ENCODE peak calls at places on chromosome 10, in eight cellular contexts. R, Y, Q, E, S, B, Z and N are unnamed samples.

GRCh38 chr10:109866995-109867635 is 56.2 kb downstream of the XPNPEP1 start:
- DNase-seq in R (no peak), Y (no peak), Q (no peak), E (no peak), S (no peak), B (no peak), Z (no peak), N (no peak)

GRCh38 chr10:129057856-129058663 is 409.0 kb upstream of the MGMT start:
- DNase-seq in R (no peak), Y (no peak), Q (no peak), E (peak; percentile 27), S (no peak), B (no peak), Z (no peak), N (no peak)

GRCh38 chr10:25176421-25176968 is 1.7 kb downstream of the GPR158 start:
- DNase-seq in R (no peak), Y (no peak), Q (no peak), E (no peak), S (no peak), B (no peak), Z (no peak), N (no peak)

GRCh38 chr10:97427571-97428179 is 1.7 kb downstream of the PGAM1 start:
- DNase-seq in R (no peak), Y (no peak), Q (no peak), E (no peak), S (no peak), B (peak; percentile 55), Z (no peak), N (peak; percentile 67)

GRCh38 chr10:112280205-112280921 is 2.8 kb upstream of the TECTB start:
- DNase-seq in R (no peak), Y (no peak), Q (no peak), E (no peak), S (no peak), B (no peak), Z (no peak), N (no peak)

GRCh38 chr10:100333821-100334469 is 3.9 kb upstream of the PKD2L1 start:
- DNase-seq in R (no peak), Y (no peak), Q (no peak), E (no peak), S (no peak), B (no peak), Z (no peak), N (no peak)

GRCh38 chr10:5479481-5480161 is 19.7 kb downstream of the CALML5 start:
- DNase-seq in R (no peak), Y (no peak), Q (no peak), E (no peak), S (no peak), B (no peak), Z (no peak), N (no peak)

GRCh38 chr10:103451091-103451801 is 924 bp downstream of the CALHM2 start:
- DNase-seq in R (peak; percentile 57), Y (peak; percentile 69), Q (peak; percentile 89), E (peak; percentile 77), S (peak; percentile 21), B (peak; percentile 73), Z (peak; percentile 40), N (peak; percentile 35)

GRCh38 chr10:35576730-35577129 is 28.4 kb upstream of the GJD4 start:
- DNase-seq in R (no peak), Y (no peak), Q (no peak), E (no peak), S (no peak), B (no peak), Z (no peak), N (no peak)

GRCh38 chr10:77049146-77049545 is 588.5 kb downstream of the KCNMA1 start:
- DNase-seq in R (no peak), Y (no peak), Q (no peak), E (no peak), S (no peak), B (no peak), Z (no peak), N (no peak)

GRCh38 chr10:74500806-74501205 is 325.6 kb upstream of the KAT6B start:
- DNase-seq in R (no peak), Y (no peak), Q (no peak), E (no peak), S (no peak), B (no peak), Z (no peak), N (no peak)

GRCh38 chr10:93245772-93246171 is 172.1 kb downstream of the CYP26A1 start:
- DNase-seq in R (no peak), Y (no peak), Q (no peak), E (no peak), S (no peak), B (no peak), Z (no peak), N (no peak)

GRCh38 chr10:72310241-72310633 is 36.5 kb downstream of the DDIT4 start:
- DNase-seq in R (no peak), Y (no peak), Q (no peak), E (no peak), S (no peak), B (peak; percentile 87), Z (no peak), N (no peak)

GRCh38 chr10:72309290-72310240 is 35.8 kb downstream of the DDIT4 start:
- DNase-seq in R (no peak), Y (no peak), Q (no peak), E (peak; percentile 70), S (no peak), B (no peak), Z (no peak), N (peak; percentile 51)

GRCh38 chr10:72312865-72313391 is 39.2 kb downstream of the DDIT4 start:
- DNase-seq in R (no peak), Y (no peak), Q (no peak), E (no peak), S (no peak), B (no peak), Z (no peak), N (no peak)

GRCh38 chr10:72310636-72311035 is 36.9 kb downstream of the DDIT4 start:
- DNase-seq in R (no peak), Y (no peak), Q (no peak), E (no peak), S (no peak), B (peak; percentile 79), Z (no peak), N (no peak)

DNA sequence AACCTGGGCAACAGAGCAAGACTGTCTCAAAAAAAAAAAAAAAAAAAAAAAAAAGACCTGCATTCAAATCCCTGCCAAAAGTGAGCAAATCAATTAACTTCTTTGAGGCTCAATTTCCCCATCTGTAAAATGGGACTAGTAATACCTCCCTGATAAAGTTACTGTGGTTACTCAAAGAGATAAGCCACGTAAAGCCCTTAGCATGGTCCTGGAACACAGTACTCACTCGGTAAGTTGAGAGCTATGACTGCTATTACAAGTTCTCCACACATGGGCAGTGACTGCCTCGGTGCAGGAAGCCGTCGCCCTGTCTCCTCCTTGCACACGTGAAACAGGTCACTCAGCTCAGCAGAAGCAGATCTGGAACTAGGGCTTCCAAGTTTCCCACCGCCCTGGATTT is 37.9 kb downstream of the DDIT4 start:
- DNase-seq in R (no peak), Y (no peak), Q (no peak), E (no peak), S (no peak), B (no peak), Z (no peak), N (no peak)
- H3K4me1 ChIP-seq in R (peaks cover 59% of the 10 kb centered on the region), Y (peaks cover 53% of the 10 kb centered on the region), Q (no peaks in the 10 kb centered on the region), E (peaks cover 65% of the 10 kb centered on the region), S (peaks cover 61% of the 10 kb centered on the region), B (peaks cover 88% of the 10 kb centered on the region), Z (peaks cover 24% of the 10 kb centered on the region), N (peaks cover 48% of the 10 kb centered on the region)

DNA sequence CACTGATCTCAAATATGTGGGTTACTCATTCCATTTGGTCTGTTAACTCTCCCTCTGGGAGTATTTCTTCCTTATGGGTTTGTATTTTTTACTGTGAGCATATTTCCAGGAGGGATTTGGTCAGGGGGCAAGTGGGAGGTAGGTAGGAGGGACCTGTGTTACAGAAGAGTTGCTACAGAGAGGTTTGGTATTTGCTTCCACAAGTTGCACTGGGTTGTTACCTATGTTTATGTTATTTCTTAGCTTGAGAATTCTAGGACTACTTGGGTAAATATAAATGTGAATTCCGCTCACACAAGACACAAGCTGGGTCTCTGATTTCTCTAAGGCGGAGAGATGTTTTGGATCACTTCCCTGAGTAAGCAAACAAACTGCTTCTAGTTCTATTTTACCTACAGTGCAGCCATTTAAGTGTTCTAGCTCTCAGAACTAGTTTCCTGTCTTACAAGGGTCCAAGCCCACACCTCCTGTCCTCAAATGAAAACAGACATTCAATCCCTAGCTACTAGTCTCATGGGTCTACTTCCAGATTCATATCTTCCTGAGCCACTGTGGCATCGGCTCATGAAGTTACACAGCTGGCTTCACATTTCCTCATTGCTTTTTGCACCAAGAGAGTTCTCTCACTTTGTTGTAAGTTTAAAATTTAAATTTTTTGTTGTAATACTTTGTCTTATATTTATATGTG is 75.4 kb upstream of the PPP1R3C start:
- DNase-seq in R (no peak), Y (no peak), Q (no peak), E (no peak), S (no peak), B (no peak), Z (no peak), N (no peak)
- H3K4me1 ChIP-seq in R (peaks cover 18% of the 10 kb centered on the region), Y (no peaks in the 10 kb centered on the region), Q (no peaks in the 10 kb centered on the region), E (no peaks in the 10 kb centered on the region), S (no peaks in the 10 kb centered on the region), B (no peaks in the 10 kb centered on the region), Z (peaks cover 5% of the 10 kb centered on the region), N (peaks cover 5% of the 10 kb centered on the region)

GRCh38 chr10:60917331-60918280 is 26.4 kb downstream of the RHOBTB1 start:
- DNase-seq in R (no peak), Y (no peak), Q (no peak), E (no peak), S (no peak), B (no peak), Z (no peak), N (no peak)

GRCh38 chr10:60916025-60916424 is 28.0 kb downstream of the RHOBTB1 start:
- DNase-seq in R (no peak), Y (no peak), Q (no peak), E (no peak), S (no peak), B (no peak), Z (no peak), N (no peak)

GRCh38 chr10:60913091-60913490 is 30.9 kb downstream of the RHOBTB1 start:
- DNase-seq in R (no peak), Y (no peak), Q (no peak), E (no peak), S (no peak), B (no peak), Z (no peak), N (no peak)

GRCh38 chr10:60913657-60914056 is 30.3 kb downstream of the RHOBTB1 start:
- DNase-seq in R (no peak), Y (no peak), Q (no peak), E (no peak), S (no peak), B (no peak), Z (no peak), N (no peak)

DNA sequence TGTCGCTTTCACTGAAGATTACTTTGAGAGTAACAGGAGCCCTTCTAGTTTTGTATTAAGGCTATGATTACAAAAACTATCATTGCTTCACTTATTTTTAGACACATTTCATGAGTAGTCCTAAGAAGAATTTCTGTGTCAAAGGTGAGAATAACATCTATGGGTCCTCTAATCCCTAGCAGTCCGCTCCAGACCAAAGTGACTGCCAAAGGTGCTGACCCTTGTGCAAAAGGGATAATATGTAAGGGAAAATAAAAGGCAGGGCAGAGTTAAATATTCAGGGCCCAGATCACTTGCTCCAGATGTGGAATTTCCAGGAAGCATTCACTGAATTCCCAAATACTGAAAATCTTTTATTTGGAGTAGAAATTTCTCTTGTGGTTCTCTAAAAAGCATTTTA is 29.3 kb downstream of the RHOBTB1 start:
- DNase-seq in R (peak; percentile 62), Y (peak; percentile 36), Q (peak; percentile 74), E (peak; percentile 46), S (no peak), B (no peak), Z (no peak), N (no peak)
- H3K4me1 ChIP-seq in R (peaks cover 33% of the 10 kb centered on the region), Y (peaks cover 31% of the 10 kb centered on the region), Q (peaks cover 6% of the 10 kb centered on the region), E (peaks cover 80% of the 10 kb centered on the region), S (no peaks in the 10 kb centered on the region), B (no peaks in the 10 kb centered on the region), Z (peaks cover 16% of the 10 kb centered on the region), N (peaks cover 9% of the 10 kb centered on the region)

GRCh38 chr10:124703372-124703771 is 40.8 kb downstream of the FAM53B start:
- DNase-seq in R (no peak), Y (no peak), Q (no peak), E (no peak), S (no peak), B (no peak), Z (no peak), N (no peak)
- H3K4me1 ChIP-seq in R (peaks cover 100% of the 10 kb centered on the region), Y (peaks cover 96% of the 10 kb centered on the region), Q (peaks cover 4% of the 10 kb centered on the region), E (peaks cover 100% of the 10 kb centered on the region), S (peaks cover 83% of the 10 kb centered on the region), B (no peaks in the 10 kb centered on the region), Z (peaks cover 35% of the 10 kb centered on the region), N (peaks cover 100% of the 10 kb centered on the region)